ENCODE peak calls at places on chromosome 9, in six cellular contexts. A is Calu3; K is hypothalamus; F is Right ventricle myocardium inferior; C is activated CD8-positive, alpha-beta T cell treated with anti-CD3 and anti-CD28 coated beads for 36 hours; H is neural crest cell. B is an unnamed sample.

GRCh38 chr9:6930827-6931226 is 173.1 kb downstream of the KDM4C start:
- DNase-seq in A (no peak), K (no peak), F (no peak), C (no peak), H (no peak), B (no peak)

GRCh38 chr9:123113185-123113584 is 79.7 kb downstream of the GPR21 start:
- DNase-seq in A (no peak), K (no peak), F (no peak), C (no peak), H (no peak), B (no peak)

GRCh38 chr9:93098236-93098946 is 2.4 kb downstream of the CARD19 start:
- DNase-seq in A (peak), K (peak), F (peak), C (peak), H (no peak), B (no peak)

GRCh38 chr9:23821400-23822181 is 4.4 kb downstream of the ELAVL2 start:
- DNase-seq in A (no peak), K (no peak), F (peak), C (no peak), H (peak), B (peak)

GRCh38 chr9:4048441-4048840 is 251.4 kb downstream of the GLIS3 start:
- DNase-seq in A (peak), K (no peak), F (no peak), C (no peak), H (no peak), B (peak)

GRCh38 chr9:86531273-86531672 is 177.1 kb upstream of the TUT7 start:
- DNase-seq in A (no peak), K (no peak), F (no peak), C (no peak), H (no peak), B (no peak)

GRCh38 chr9:113695901-113696300 is 180.2 kb upstream of the ZNF618 start:
- DNase-seq in A (no peak), K (no peak), F (no peak), C (no peak), H (no peak), B (no peak)

GRCh38 chr9:114588150-114588663 is 638 bp downstream of the ATP6V1G1 start:
- DNase-seq in A (no peak), K (no peak), F (no peak), C (peak), H (no peak), B (peak)

GRCh38 chr9:77305622-77306365 is 128.5 kb downstream of the VPS13A start:
- DNase-seq in A (no peak), K (no peak), F (no peak), C (no peak), H (no peak), B (no peak)

GRCh38 chr9:91991621-91992435 is 41.8 kb upstream of the ROR2 start:
- DNase-seq in A (no peak), K (no peak), F (no peak), C (no peak), H (no peak), B (no peak)

GRCh38 chr9:123353984-123354591 is 1.9 kb upstream of the CRB2 start:
- DNase-seq in A (peak), K (peak), F (no peak), C (peak), H (peak), B (peak)

GRCh38 chr9:18795947-18796705 is 236.9 kb downstream of the SAXO1 start:
- DNase-seq in A (no peak), K (no peak), F (no peak), C (no peak), H (no peak), B (no peak)

GRCh38 chr9:84922051-84922450 is 252.5 kb downstream of the NTRK2 start:
- DNase-seq in A (no peak), K (no peak), F (no peak), C (no peak), H (no peak), B (no peak)

GRCh38 chr9:137293482-137294090 is 8.5 kb downstream of the NRARP start:
- DNase-seq in A (peak), K (no peak), F (no peak), C (no peak), H (no peak), B (no peak)

GRCh38 chr9:92642599-92642998 is 27.3 kb downstream of the IPPK start:
- DNase-seq in A (no peak), K (no peak), F (no peak), C (no peak), H (no peak), B (no peak)

GRCh38 chr9:16343249-16344237 is 526.9 kb downstream of the BNC2 start:
- DNase-seq in A (no peak), K (no peak), F (no peak), C (no peak), H (no peak), B (no peak)

GRCh38 chr9:138121438-138122050 is 244.0 kb downstream of the CACNA1B start:
- DNase-seq in A (no peak), K (no peak), F (no peak), C (no peak), H (no peak), B (no peak)

GRCh38 chr9:16542290-16542689 is 328.2 kb downstream of the BNC2 start:
- DNase-seq in A (no peak), K (no peak), F (no peak), C (no peak), H (no peak), B (no peak)

GRCh38 chr9:7298123-7298522 is 501.5 kb downstream of the DMAC1 start:
- DNase-seq in A (no peak), K (no peak), F (no peak), C (peak), H (no peak), B (no peak)

GRCh38 chr9:130430734-130431535 is 13.8 kb upstream of the ASS1 start:
- DNase-seq in A (no peak), K (no peak), F (peak), C (no peak), H (no peak), B (no peak)

GRCh38 chr9:22134390-22134789 is 125.3 kb upstream of the CDKN2B start:
- DNase-seq in A (no peak), K (no peak), F (no peak), C (no peak), H (no peak), B (no peak)

GRCh38 chr9:35518212-35518917 is 28.5 kb downstream of the RUSC2 start:
- DNase-seq in A (peak), K (no peak), F (no peak), C (no peak), H (no peak), B (peak)

GRCh38 chr9:27371382-27371781 is 74.4 kb upstream of the EQTN start:
- DNase-seq in A (peak), K (no peak), F (no peak), C (no peak), H (no peak), B (peak)

GRCh38 chr9:99621040-99621439 is 200.6 kb upstream of the NR4A3 start:
- DNase-seq in A (no peak), K (no peak), F (no peak), C (no peak), H (no peak), B (no peak)

GRCh38 chr9:111094433-111095421 is 56.5 kb upstream of the LPAR1 start:
- DNase-seq in A (no peak), K (no peak), F (no peak), C (no peak), H (no peak), B (peak)

GRCh38 chr9:88400021-88400420 is 11.8 kb downstream of the SPIN1 start:
- DNase-seq in A (no peak), K (no peak), F (no peak), C (no peak), H (no peak), B (peak)

GRCh38 chr9:116112236-116112635 is 41.4 kb upstream of the PAPPA start:
- DNase-seq in A (no peak), K (no peak), F (no peak), C (no peak), H (no peak), B (no peak)

GRCh38 chr9:126635061-126635460 is 21.3 kb downstream of the LMX1B start:
- DNase-seq in A (no peak), K (no peak), F (no peak), C (no peak), H (no peak), B (no peak)

GRCh38 chr9:5422276-5422675 is 15.4 kb downstream of the PLGRKT start:
- DNase-seq in A (no peak), K (no peak), F (no peak), C (no peak), H (no peak), B (no peak)

GRCh38 chr9:131807131-131807990 is 67.5 kb upstream of the RAPGEF1 start:
- DNase-seq in A (no peak), K (no peak), F (no peak), C (no peak), H (peak), B (peak)

GRCh38 chr9:89878687-89879086 is 273.9 kb downstream of the GADD45G start:
- DNase-seq in A (no peak), K (no peak), F (peak), C (no peak), H (no peak), B (no peak)

GRCh38 chr9:113425072-113425471 is 14.5 kb downstream of the C9orf43 start:
- DNase-seq in A (no peak), K (no peak), F (no peak), C (no peak), H (no peak), B (peak)

GRCh38 chr9:87336914-87337333 is 160.7 kb upstream of the DAPK1 start:
- DNase-seq in A (peak), K (no peak), F (no peak), C (peak), H (no peak), B (peak)

B was measured in left kidney.